ENCODE peak calls at places on chromosomes 16 and 17, in nine cellular contexts. One of them, this sample, is unnamed.

GRCh38 chr16:67767953-67768352 is 38.4 kb downstream of the RANBP10 start:
- DNase-seq in heart right ventricle: no peak
- DNase-seq in psoas muscle: no peak
- DNase-seq in tibial nerve: no peak
- DNase-seq in sigmoid colon: no peak
- DNase-seq in GM12864: no peak
- DNase-seq in cardiac fibroblast: peak; percentile 86
- DNase-seq in fibroblast of the aortic adventitia: peak; percentile 63
- DNase-seq in IMR-90: peak; percentile 88
- DNase-seq in this sample: peak; percentile 61

GRCh38 chr17:42009170-42009569 is 8.1 kb downstream of the DNAJC7 start:
- DNase-seq in fibroblast of the aortic adventitia: no peak
- DNase-seq in GM12864: no peak
- DNase-seq in heart right ventricle: no peak
- DNase-seq in cardiac fibroblast: no peak
- DNase-seq in IMR-90: no peak
- DNase-seq in psoas muscle: no peak
- DNase-seq in sigmoid colon: no peak
- DNase-seq in tibial nerve: no peak
- DNase-seq in this sample: no peak

GRCh38 chr17:79841369-79842135 is 2.3 kb upstream of the CBX4 start:
- DNase-seq in IMR-90: no peak
- DNase-seq in fibroblast of the aortic adventitia: no peak
- DNase-seq in psoas muscle: no peak
- DNase-seq in heart right ventricle: no peak
- DNase-seq in tibial nerve: no peak
- DNase-seq in cardiac fibroblast: no peak
- DNase-seq in GM12864: no peak
- DNase-seq in sigmoid colon: no peak
- DNase-seq in this sample: no peak

GRCh38 chr16:621526-622105 is 9.2 kb upstream of the WFIKKN1 start:
- DNase-seq in sigmoid colon: peak; percentile 64
- DNase-seq in cardiac fibroblast: no peak
- DNase-seq in tibial nerve: no peak
- DNase-seq in psoas muscle: no peak
- DNase-seq in GM12864: no peak
- DNase-seq in heart right ventricle: no peak
- DNase-seq in fibroblast of the aortic adventitia: no peak
- DNase-seq in IMR-90: no peak
- DNase-seq in this sample: no peak

GRCh38 chr17:31275126-31275525 is 21.9 kb downstream of the OMG start:
- DNase-seq in IMR-90: peak; percentile 31
- DNase-seq in fibroblast of the aortic adventitia: no peak
- DNase-seq in sigmoid colon: no peak
- DNase-seq in cardiac fibroblast: peak; percentile 36
- DNase-seq in GM12864: no peak
- DNase-seq in heart right ventricle: no peak
- DNase-seq in tibial nerve: no peak
- DNase-seq in psoas muscle: no peak
- DNase-seq in this sample: no peak

GRCh38 chr17:74245145-74245817 is 28.8 kb upstream of the DNAI2 start:
- DNase-seq in sigmoid colon: no peak
- DNase-seq in heart right ventricle: no peak
- DNase-seq in psoas muscle: no peak
- DNase-seq in fibroblast of the aortic adventitia: no peak
- DNase-seq in IMR-90: no peak
- DNase-seq in cardiac fibroblast: no peak
- DNase-seq in tibial nerve: no peak
- DNase-seq in GM12864: no peak
- DNase-seq in this sample: no peak

GRCh38 chr16:70706948-70707465 is 21.2 kb upstream of the MTSS2 start:
- DNase-seq in fibroblast of the aortic adventitia: peak; percentile 84
- DNase-seq in GM12864: no peak
- DNase-seq in heart right ventricle: no peak
- DNase-seq in IMR-90: peak; percentile 91
- DNase-seq in cardiac fibroblast: peak; percentile 56
- DNase-seq in psoas muscle: no peak
- DNase-seq in sigmoid colon: peak; percentile 90
- DNase-seq in tibial nerve: no peak
- DNase-seq in this sample: no peak

GRCh38 chr17:40846515-40847155 is 20.4 kb downstream of the KRT12 start:
- DNase-seq in sigmoid colon: no peak
- DNase-seq in heart right ventricle: no peak
- DNase-seq in IMR-90: no peak
- DNase-seq in fibroblast of the aortic adventitia: no peak
- DNase-seq in GM12864: no peak
- DNase-seq in psoas muscle: no peak
- DNase-seq in cardiac fibroblast: no peak
- DNase-seq in tibial nerve: no peak
- DNase-seq in this sample: no peak

GRCh38 chr16:84829168-84829965 is 9.6 kb downstream of the CRISPLD2 start:
- DNase-seq in fibroblast of the aortic adventitia: peak; percentile 91
- DNase-seq in psoas muscle: no peak
- DNase-seq in sigmoid colon: peak; percentile 95
- DNase-seq in heart right ventricle: no peak
- DNase-seq in GM12864: no peak
- DNase-seq in tibial nerve: no peak
- DNase-seq in cardiac fibroblast: peak; percentile 68
- DNase-seq in IMR-90: peak; percentile 93
- DNase-seq in this sample: no peak

GRCh38 chr16:27925612-27926011 is 137.9 kb downstream of the GSG1L start:
- DNase-seq in IMR-90: no peak
- DNase-seq in psoas muscle: no peak
- DNase-seq in sigmoid colon: no peak
- DNase-seq in GM12864: no peak
- DNase-seq in cardiac fibroblast: no peak
- DNase-seq in tibial nerve: no peak
- DNase-seq in fibroblast of the aortic adventitia: no peak
- DNase-seq in heart right ventricle: no peak
- DNase-seq in this sample: no peak

GRCh38 chr16:85227262-85227923 is 115.1 kb upstream of the CIBAR2 start:
- DNase-seq in cardiac fibroblast: no peak
- DNase-seq in sigmoid colon: peak; percentile 63
- DNase-seq in heart right ventricle: no peak
- DNase-seq in GM12864: peak; percentile 86
- DNase-seq in IMR-90: no peak
- DNase-seq in psoas muscle: no peak
- DNase-seq in fibroblast of the aortic adventitia: no peak
- DNase-seq in tibial nerve: no peak
- DNase-seq in this sample: peak; percentile 96

GRCh38 chr17:81387235-81388060 is 7.8 kb upstream of the BAHCC1 start:
- DNase-seq in cardiac fibroblast: peak; percentile 47
- DNase-seq in sigmoid colon: peak; percentile 84
- DNase-seq in psoas muscle: no peak
- DNase-seq in IMR-90: peak; percentile 57
- DNase-seq in heart right ventricle: peak; percentile 84
- DNase-seq in tibial nerve: no peak
- DNase-seq in fibroblast of the aortic adventitia: peak; percentile 59
- DNase-seq in GM12864: no peak
- DNase-seq in this sample: peak; percentile 18

GRCh38 chr16:2003827-2004641 is 5.6 kb downstream of the ZNF598 start:
- DNase-seq in heart right ventricle: peak; percentile 89
- DNase-seq in sigmoid colon: peak; percentile 93
- DNase-seq in tibial nerve: peak; percentile 78
- DNase-seq in IMR-90: peak; percentile 81
- DNase-seq in GM12864: no peak
- DNase-seq in cardiac fibroblast: peak; percentile 87
- DNase-seq in fibroblast of the aortic adventitia: peak; percentile 71
- DNase-seq in psoas muscle: peak; percentile 94
- DNase-seq in this sample: peak; percentile 91

GRCh38 chr16:6682142-6682811 is 650.4 kb upstream of the RBFOX1 start:
- DNase-seq in cardiac fibroblast: peak; percentile 8
- DNase-seq in heart right ventricle: no peak
- DNase-seq in tibial nerve: peak; percentile 9
- DNase-seq in fibroblast of the aortic adventitia: no peak
- DNase-seq in GM12864: no peak
- DNase-seq in sigmoid colon: no peak
- DNase-seq in psoas muscle: no peak
- DNase-seq in IMR-90: no peak
- DNase-seq in this sample: peak; percentile 7

GRCh38 chr16:80441935-80442334 is 98.9 kb upstream of the DYNLRB2 start:
- DNase-seq in fibroblast of the aortic adventitia: no peak
- DNase-seq in tibial nerve: no peak
- DNase-seq in heart right ventricle: no peak
- DNase-seq in sigmoid colon: no peak
- DNase-seq in IMR-90: no peak
- DNase-seq in GM12864: no peak
- DNase-seq in psoas muscle: no peak
- DNase-seq in cardiac fibroblast: no peak
- DNase-seq in this sample: no peak

GRCh38 chr16:2085669-2086068 is 37.9 kb downstream of the TSC2 start:
- DNase-seq in heart right ventricle: no peak
- DNase-seq in GM12864: no peak
- DNase-seq in IMR-90: no peak
- DNase-seq in tibial nerve: no peak
- DNase-seq in psoas muscle: no peak
- DNase-seq in cardiac fibroblast: peak; percentile 40
- DNase-seq in sigmoid colon: no peak
- DNase-seq in fibroblast of the aortic adventitia: peak; percentile 29
- DNase-seq in this sample: no peak

GRCh38 chr16:24996731-24997130 is 18.4 kb downstream of the ARHGAP17 start:
- DNase-seq in tibial nerve: no peak
- DNase-seq in cardiac fibroblast: no peak
- DNase-seq in heart right ventricle: no peak
- DNase-seq in sigmoid colon: no peak
- DNase-seq in psoas muscle: no peak
- DNase-seq in GM12864: no peak
- DNase-seq in fibroblast of the aortic adventitia: no peak
- DNase-seq in IMR-90: no peak
- DNase-seq in this sample: no peak

GRCh38 chr16:35752012-35752772 is 2292.8 kb downstream of the TP53TG3F start:
- DNase-seq in sigmoid colon: no peak
- DNase-seq in psoas muscle: no peak
- DNase-seq in IMR-90: no peak
- DNase-seq in fibroblast of the aortic adventitia: no peak
- DNase-seq in GM12864: no peak
- DNase-seq in heart right ventricle: no peak
- DNase-seq in cardiac fibroblast: no peak
- DNase-seq in tibial nerve: no peak
- DNase-seq in this sample: no peak

GRCh38 chr16:89607453-89607852 is 6.0 kb upstream of the DPEP1 start:
- DNase-seq in tibial nerve: no peak
- DNase-seq in GM12864: no peak
- DNase-seq in fibroblast of the aortic adventitia: no peak
- DNase-seq in cardiac fibroblast: no peak
- DNase-seq in heart right ventricle: no peak
- DNase-seq in IMR-90: no peak
- DNase-seq in sigmoid colon: no peak
- DNase-seq in psoas muscle: no peak
- DNase-seq in this sample: no peak

GRCh38 chr16:17578921-17579876 is 108.4 kb upstream of the XYLT1 start:
- DNase-seq in cardiac fibroblast: peak; percentile 81
- DNase-seq in heart right ventricle: peak; percentile 58
- DNase-seq in fibroblast of the aortic adventitia: peak; percentile 91
- DNase-seq in tibial nerve: peak; percentile 96
- DNase-seq in sigmoid colon: peak; percentile 69
- DNase-seq in IMR-90: peak; percentile 86
- DNase-seq in psoas muscle: peak; percentile 21
- DNase-seq in GM12864: peak; percentile 24
- DNase-seq in this sample: peak; percentile 73

GRCh38 chr16:11716330-11716729 is 26.3 kb downstream of the TXNDC11 start:
- DNase-seq in fibroblast of the aortic adventitia: no peak
- DNase-seq in sigmoid colon: no peak
- DNase-seq in psoas muscle: no peak
- DNase-seq in heart right ventricle: no peak
- DNase-seq in GM12864: no peak
- DNase-seq in tibial nerve: no peak
- DNase-seq in IMR-90: no peak
- DNase-seq in cardiac fibroblast: no peak
- DNase-seq in this sample: no peak
- TF ChIP-seq CTCF in fibroblast of the aortic adventitia: no peak
- TF ChIP-seq CTCF in sigmoid colon: no peak
- TF ChIP-seq CTCF in psoas muscle: no peak
- TF ChIP-seq CTCF in heart right ventricle: no peak
- TF ChIP-seq CTCF in GM12864: no peak
- TF ChIP-seq CTCF in tibial nerve: no peak
- TF ChIP-seq CTCF in IMR-90: no peak
- TF ChIP-seq CTCF in cardiac fibroblast: no peak
- TF ChIP-seq CTCF in this sample: no peak

DNA sequence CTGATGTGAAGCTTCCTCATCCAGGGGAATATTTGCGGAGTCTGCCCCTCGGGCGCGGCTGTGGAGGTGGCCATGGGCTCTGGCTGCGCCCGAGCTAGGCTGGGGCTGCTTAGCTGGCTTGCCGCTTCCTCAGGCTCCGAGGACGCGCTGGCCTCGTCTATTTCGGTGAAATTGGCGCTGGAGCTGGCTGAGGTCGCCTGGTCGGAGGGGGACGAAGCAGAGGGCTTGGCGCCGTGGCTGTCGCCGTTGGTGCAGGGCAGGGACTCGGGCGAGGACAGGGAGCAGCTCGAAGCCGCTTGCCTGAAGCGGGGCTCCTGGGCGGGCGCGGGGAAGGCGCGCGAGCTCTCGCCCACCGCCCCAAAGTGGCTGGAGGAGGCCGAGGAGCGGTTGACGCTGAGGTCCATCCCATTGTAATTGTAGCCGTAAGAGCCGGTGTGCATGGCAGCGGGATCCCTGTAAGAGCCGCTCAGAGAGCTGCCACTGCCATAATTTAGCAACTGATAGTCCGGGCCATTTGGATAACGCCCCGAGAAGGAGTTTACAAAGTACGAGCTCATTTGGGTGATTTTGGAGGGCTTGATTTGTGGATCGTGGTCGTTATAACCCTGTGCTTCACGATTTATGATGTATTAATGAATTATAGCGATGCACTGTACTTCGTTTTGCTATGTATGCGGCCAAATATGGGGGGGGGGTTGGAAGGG is at the start of gene HOXB5:
- DNase-seq in psoas muscle: no peak
- DNase-seq in cardiac fibroblast: no peak
- DNase-seq in heart right ventricle: no peak
- DNase-seq in sigmoid colon: no peak
- DNase-seq in GM12864: no peak
- DNase-seq in tibial nerve: no peak
- DNase-seq in fibroblast of the aortic adventitia: peak; percentile 43
- DNase-seq in IMR-90: peak; percentile 22
- DNase-seq in this sample: no peak
- H3K4me3 ChIP-seq in psoas muscle: peak within 1 kb of the TSS; percentile 50
- H3K4me3 ChIP-seq in cardiac fibroblast: peak within 1 kb of the TSS; percentile 50
- H3K4me3 ChIP-seq in heart right ventricle: peak within 1 kb of the TSS; percentile 30
- H3K4me3 ChIP-seq in sigmoid colon: peak within 1 kb of the TSS; percentile 36
- H3K4me3 ChIP-seq in GM12864: peak within 1 kb of the TSS; percentile 49
- H3K4me3 ChIP-seq in tibial nerve: peak within 1 kb of the TSS; percentile 39
- H3K4me3 ChIP-seq in fibroblast of the aortic adventitia: peak within 1 kb of the TSS; percentile 63
- H3K4me3 ChIP-seq in IMR-90: peak within 1 kb of the TSS; percentile 91
- H3K4me3 ChIP-seq in this sample: peak within 1 kb of the TSS; percentile 44

GRCh38 chr17:64216385-64217248 is 46.4 kb downstream of the TEX2 start:
- DNase-seq in GM12864: peak; percentile 26
- DNase-seq in tibial nerve: peak; percentile 16
- DNase-seq in cardiac fibroblast: peak; percentile 69
- DNase-seq in IMR-90: peak; percentile 32
- DNase-seq in sigmoid colon: no peak
- DNase-seq in psoas muscle: peak; percentile 44
- DNase-seq in fibroblast of the aortic adventitia: peak; percentile 82
- DNase-seq in heart right ventricle: peak; percentile 48
- DNase-seq in this sample: peak; percentile 55
- TF ChIP-seq CTCF in GM12864: peak; percentile 40
- TF ChIP-seq CTCF in tibial nerve: no peak
- TF ChIP-seq CTCF in cardiac fibroblast: no peak
- TF ChIP-seq CTCF in IMR-90: no peak
- TF ChIP-seq CTCF in sigmoid colon: no peak
- TF ChIP-seq CTCF in psoas muscle: no peak
- TF ChIP-seq CTCF in fibroblast of the aortic adventitia: no peak
- TF ChIP-seq CTCF in heart right ventricle: peak; percentile 19
- TF ChIP-seq CTCF in this sample: peak; percentile 14

GRCh38 chr17:7582401-7583252 is 1.0 kb upstream of the MPDU1 start:
- DNase-seq in fibroblast of the aortic adventitia: no peak
- DNase-seq in cardiac fibroblast: no peak
- DNase-seq in IMR-90: no peak
- DNase-seq in heart right ventricle: no peak
- DNase-seq in sigmoid colon: peak; percentile 72
- DNase-seq in GM12864: no peak
- DNase-seq in tibial nerve: no peak
- DNase-seq in psoas muscle: peak; percentile 48
- DNase-seq in this sample: no peak
- H3K4me3 ChIP-seq in fibroblast of the aortic adventitia: peak overlapping the region; percentile 93
- H3K4me3 ChIP-seq in cardiac fibroblast: peak overlapping the region; percentile 85
- H3K4me3 ChIP-seq in IMR-90: no peak overlapping the region
- H3K4me3 ChIP-seq in heart right ventricle: peak overlapping the region; percentile 74
- H3K4me3 ChIP-seq in sigmoid colon: peak overlapping the region; percentile 39
- H3K4me3 ChIP-seq in GM12864: peak overlapping the region; percentile 75
- H3K4me3 ChIP-seq in tibial nerve: peak overlapping the region; percentile 85
- H3K4me3 ChIP-seq in psoas muscle: peak overlapping the region; percentile 78
- H3K4me3 ChIP-seq in this sample: peak overlapping the region; percentile 91